ENCODE peak calls at places on chromosomes 5 and 9, in six cellular contexts. O, G, J, H, M and V are unnamed samples.

GRCh38 chr5:137291436-137291835 is 207.7 kb downstream of the SPOCK1 start:
- DNase-seq in H (no peak), J (no peak), G (no peak), M (no peak), O (no peak), V (no peak)

GRCh38 chr9:37468620-37469019 is 3.4 kb upstream of the ZBTB5 start:
- DNase-seq in J (peak), H (no peak), G (no peak), O (no peak), M (no peak), V (no peak)

GRCh38 chr5:37837101-37838032 is 2.5 kb downstream of the GDNF start:
- DNase-seq in J (no peak), O (peak), H (peak), G (peak), M (no peak), V (no peak)

GRCh38 chr5:103474671-103475070 is 87.9 kb downstream of the NUDT12 start:
- DNase-seq in H (no peak), M (no peak), G (no peak), O (no peak), J (no peak), V (no peak)

GRCh38 chr5:132294728-132295504 is 722 bp downstream of the SLC22A4 start:
- DNase-seq in G (no peak), O (peak), M (peak), H (peak), J (peak), V (peak)

GRCh38 chr9:1721219-1721618 is 293.9 kb upstream of the SMARCA2 start:
- DNase-seq in M (no peak), O (peak), J (no peak), G (no peak), H (no peak), V (no peak)

GRCh38 chr5:57316798-57317327 is 143.0 kb downstream of the GPBP1 start:
- DNase-seq in J (no peak), M (no peak), G (no peak), H (peak), O (peak), V (no peak)

GRCh38 chr5:149371296-149371962 is 7.7 kb downstream of the IL17B start:
- DNase-seq in G (peak), M (peak), J (peak), O (peak), H (peak), V (peak)

GRCh38 chr5:36367524-36367923 is 65.8 kb upstream of the RANBP3L start:
- DNase-seq in H (peak), G (no peak), O (peak), M (no peak), J (no peak), V (no peak)

GRCh38 chr5:82164957-82165698 is 113.0 kb downstream of the RPS23 start:
- DNase-seq in H (peak), G (no peak), O (no peak), J (no peak), M (no peak), V (no peak)

GRCh38 chr5:141508808-141509611 is 20.1 kb downstream of the PCDHGC5 start:
- DNase-seq in J (peak), M (no peak), H (peak), O (peak), G (peak), V (no peak)

GRCh38 chr5:169547508-169547907 is 36.1 kb upstream of the SPDL1 start:
- DNase-seq in O (no peak), H (peak), J (peak), M (no peak), G (no peak), V (no peak)

GRCh38 chr5:131245312-131245711 is 18.5 kb upstream of the CDC42SE2 start:
- DNase-seq in O (no peak), M (no peak), G (no peak), H (no peak), J (no peak), V (no peak)

GRCh38 chr5:62124266-62124665 is 181.7 kb upstream of the KIF2A start:
- DNase-seq in J (no peak), O (no peak), H (no peak), M (no peak), G (no peak), V (no peak)

GRCh38 chr9:89606049-89606481 is 1.3 kb downstream of the GADD45G start:
- DNase-seq in M (no peak), J (peak), H (peak), G (peak), O (peak), V (peak)

GRCh38 chr5:73339165-73339564 is 109.4 kb downstream of the FOXD1 start:
- DNase-seq in M (no peak), H (no peak), O (no peak), G (no peak), J (no peak), V (no peak)

GRCh38 chr5:83306572-83307241 is 164.8 kb upstream of the VCAN start:
- DNase-seq in O (peak), M (no peak), J (peak), H (peak), G (no peak), V (no peak)

GRCh38 chr5:51095481-51095880 is 287.8 kb upstream of the ISL1 start:
- DNase-seq in H (no peak), G (no peak), O (no peak), M (no peak), J (no peak), V (no peak)

GRCh38 chr5:150623152-150623877 is 17.1 kb upstream of the SYNPO start:
- DNase-seq in O (no peak), G (no peak), H (peak), J (no peak), M (no peak), V (no peak)

GRCh38 chr5:157431544-157432200 is 28.3 kb upstream of the NIPAL4 start:
- DNase-seq in O (peak), H (peak), J (peak), G (no peak), M (no peak), V (no peak)

GRCh38 chr9:127132375-127132774 is 9.9 kb upstream of the ANGPTL2 start:
- DNase-seq in M (no peak), O (no peak), G (no peak), J (no peak), H (no peak), V (no peak)

GRCh38 chr5:92518318-92518913 is 1062.6 kb downstream of the NR2F1-AS1 start:
- DNase-seq in J (peak), H (peak), M (no peak), G (no peak), O (no peak), V (no peak)

GRCh38 chr5:4879693-4880303 is 260.3 kb upstream of the ADAMTS16 start:
- DNase-seq in M (no peak), H (peak), O (peak), G (peak), J (peak), V (no peak)

GRCh38 chr5:171625646-171626045 is 160.0 kb upstream of the SMIM23 start:
- DNase-seq in G (no peak), H (no peak), J (no peak), O (no peak), M (no peak), V (no peak)

GRCh38 chr5:172886974-172887491 is 53.0 kb downstream of the ERGIC1 start:
- DNase-seq in H (peak), O (peak), J (no peak), G (peak), M (no peak), V (no peak)

GRCh38 chr9:97526895-97527575 is 25.6 kb downstream of the TMOD1 start:
- DNase-seq in G (no peak), J (no peak), M (no peak), H (no peak), O (no peak), V (no peak)

GRCh38 chr5:54251981-54252380 is 58.4 kb downstream of the ARL15 start:
- DNase-seq in M (no peak), G (no peak), O (no peak), J (no peak), H (peak), V (no peak)

GRCh38 chr9:24487250-24487861 is 58.3 kb downstream of the IZUMO3 start:
- DNase-seq in J (no peak), H (no peak), M (no peak), G (no peak), O (no peak), V (no peak)

GRCh38 chr5:150801117-150801927 is 22.8 kb downstream of the SMIM3 start:
- DNase-seq in O (peak), G (no peak), M (no peak), J (peak), H (peak), V (no peak)

GRCh38 chr9:34995288-34996060 is 5.9 kb downstream of the DNAJB5 start:
- DNase-seq in J (no peak), M (no peak), O (no peak), G (no peak), H (peak), V (no peak)

GRCh38 chr9:125378778-125379177 is 117.2 kb downstream of the GAPVD1 start:
- DNase-seq in G (no peak), O (no peak), H (no peak), J (no peak), M (no peak), V (no peak)

GRCh38 chr9:81689343-81690175 is at the start of gene TLE1:
- DNase-seq in G (peak), O (peak), J (peak), H (peak), M (peak), V (peak)

GRCh38 chr9:132488611-132489010 is 78.6 kb downstream of the CFAP77 start:
- DNase-seq in G (no peak), J (no peak), O (no peak), H (no peak), M (no peak), V (no peak)

GRCh38 chr5:133294380-133294779 is 242.6 kb downstream of the HSPA4 start:
- DNase-seq in H (no peak), M (no peak), O (no peak), J (no peak), G (no peak), V (no peak)

GRCh38 chr9:37968228-37968672 is 64.3 kb upstream of the SLC25A51 start:
- DNase-seq in G (no peak), O (no peak), M (no peak), J (no peak), H (peak), V (no peak)

GRCh38 chr9:385818-386398 is 171.2 kb downstream of the DOCK8 start:
- DNase-seq in J (peak), G (peak), O (peak), M (no peak), H (peak), V (no peak)

GRCh38 chr5:81044868-81045267 is 84.7 kb downstream of the RASGRF2 start:
- DNase-seq in G (no peak), O (no peak), H (no peak), J (no peak), M (no peak), V (no peak)